ENCODE peak calls at places on chromosomes 3 and 15, in ten cellular contexts. C, W, I, T, N, V, Y, A, R and K are unnamed samples.

GRCh38 chr15:75578206-75578947 is 738 bp downstream of the PTPN9 start:
- DNase-seq in T (peak; percentile 48), A (peak; percentile 30), Y (no peak), N (peak; percentile 22), W (peak; percentile 34), V (peak; percentile 50), I (peak; percentile 34), R (peak; percentile 36), C (peak; percentile 50), K (peak; percentile 41)

GRCh38 chr3:116267139-116267538 is 178.1 kb downstream of the LSAMP start:
- DNase-seq in C (no peak), V (no peak), Y (no peak), W (no peak), A (no peak), R (no peak), I (no peak), T (no peak), N (no peak), K (no peak)

GRCh38 chr15:62142736-62143135 is 22.3 kb downstream of the C2CD4B start:
- DNase-seq in W (no peak), T (no peak), I (no peak), V (no peak), R (no peak), C (no peak), N (no peak), A (no peak), Y (no peak), K (no peak)

GRCh38 chr3:30615615-30616346 is 9.4 kb downstream of the TGFBR2 start:
- DNase-seq in N (no peak), V (no peak), I (no peak), Y (no peak), A (no peak), C (no peak), W (no peak), R (no peak), T (no peak), K (no peak)

GRCh38 chr15:99211926-99212325 is 37.5 kb downstream of the TTC23 start:
- DNase-seq in V (no peak), W (peak; percentile 7), N (no peak), T (no peak), Y (no peak), C (no peak), R (peak; percentile 51), I (no peak), A (no peak), K (no peak)

GRCh38 chr3:113985526-113985925 is 37.7 kb downstream of the ZDHHC23 start:
- DNase-seq in W (no peak), V (no peak), C (no peak), Y (no peak), T (no peak), A (no peak), N (no peak), R (no peak), I (no peak), K (no peak)

GRCh38 chr3:98982336-98982735 is 80.8 kb upstream of the DCBLD2 start:
- DNase-seq in N (no peak), C (no peak), I (no peak), V (no peak), A (no peak), W (peak; percentile 60), Y (no peak), T (no peak), R (no peak), K (no peak)

GRCh38 chr3:32421185-32421584 is 29.5 kb downstream of the CMTM7 start:
- DNase-seq in N (no peak), R (no peak), A (no peak), C (no peak), Y (no peak), W (no peak), V (no peak), T (no peak), I (no peak), K (no peak)

GRCh38 chr15:30984118-30984517 is 7.3 kb downstream of the MTMR10 start:
- DNase-seq in N (no peak), W (peak; percentile 8), C (no peak), T (no peak), V (no peak), I (no peak), Y (no peak), R (no peak), A (no peak), K (no peak)

GRCh38 chr3:105997800-105998526 is 129.2 kb upstream of the CBLB start:
- DNase-seq in N (no peak), T (no peak), C (no peak), W (peak; percentile 99), Y (no peak), A (no peak), V (no peak), R (peak; percentile 83), I (no peak), K (no peak)

GRCh38 chr3:128112406-128112968 is 11.1 kb downstream of the RUVBL1 start:
- DNase-seq in V (no peak), C (no peak), Y (no peak), A (no peak), N (no peak), T (no peak), R (peak; percentile 36), I (peak; percentile 90), W (peak; percentile 89), K (no peak)

GRCh38 chr3:155553800-155554199 is 191.1 kb downstream of the PLCH1 start:
- DNase-seq in A (no peak), N (no peak), Y (no peak), I (no peak), R (no peak), W (peak; percentile 9), C (no peak), T (no peak), V (no peak), K (no peak)

GRCh38 chr15:45225506-45226273 is 26.3 kb upstream of the SLC28A2 start:
- DNase-seq in V (no peak), W (no peak), A (peak; percentile 30), Y (no peak), I (no peak), R (no peak), T (no peak), N (no peak), C (no peak), K (no peak)
- TF ChIP-seq CTCF in V (no peak), W (no peak), A (no peak), Y (no peak), I (peak; percentile 9), R (no peak), T (no peak), N (no peak), C (no peak), K (no peak)

DNA sequence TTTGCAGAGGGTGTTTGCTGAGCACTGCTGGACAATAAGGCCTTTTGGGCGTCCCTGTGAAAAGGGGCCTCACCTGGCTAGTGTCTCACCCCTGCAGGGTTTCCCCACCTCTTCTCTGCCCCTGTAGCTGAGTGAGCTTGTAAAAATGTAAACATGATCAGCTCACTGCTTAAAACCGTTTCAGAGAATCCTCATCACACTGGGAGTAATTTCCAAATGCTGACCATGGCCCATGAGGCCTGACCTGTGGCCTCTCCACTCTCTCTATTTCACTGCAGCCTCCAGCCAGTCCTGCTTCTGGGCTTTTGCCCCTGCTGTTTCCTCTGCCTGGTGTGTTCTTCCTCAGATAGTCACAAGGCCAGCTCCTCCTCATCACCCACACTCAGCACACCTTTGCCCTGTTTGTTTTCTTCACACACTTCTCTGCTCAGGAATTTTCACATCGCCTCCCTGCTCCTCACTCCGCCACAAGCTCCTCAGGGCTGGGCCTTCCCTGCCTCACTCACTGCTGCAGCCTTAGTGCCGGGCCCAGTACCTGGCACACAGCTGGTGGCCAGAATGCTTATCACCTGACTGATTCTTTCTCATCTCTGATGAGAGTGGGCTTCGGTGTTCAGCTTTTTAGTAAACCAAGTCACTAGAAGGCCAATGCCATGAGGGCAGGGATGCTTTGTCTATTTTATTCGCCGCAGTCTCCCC is 79.3 kb upstream of the SEC13 start:
- DNase-seq in A (no peak), N (no peak), Y (no peak), W (no peak), C (no peak), V (no peak), I (no peak), R (no peak), T (no peak), K (no peak)
- TF ChIP-seq CTCF in A (no peak), N (no peak), Y (no peak), W (no peak), C (no peak), V (no peak), I (no peak), R (no peak), T (no peak), K (no peak)

GRCh38 chr3:123346726-123347125 is 102.2 kb downstream of the ADCY5 start:
- DNase-seq in I (no peak), T (peak; percentile 58), A (no peak), C (no peak), N (no peak), Y (no peak), W (no peak), R (no peak), V (peak; percentile 60), K (no peak)
- TF ChIP-seq CTCF in I (no peak), T (peak; percentile 31), A (no peak), C (no peak), N (no peak), Y (no peak), W (no peak), R (no peak), V (no peak), K (no peak)

GRCh38 chr15:78959360-78959759 is 14.5 kb upstream of the CTSH start:
- DNase-seq in A (no peak), T (no peak), C (no peak), Y (no peak), N (no peak), R (no peak), W (no peak), V (no peak), I (no peak), K (no peak)
- TF ChIP-seq CTCF in A (no peak), T (no peak), C (no peak), Y (no peak), N (no peak), R (no peak), W (no peak), V (no peak), I (no peak), K (no peak)

GRCh38 chr3:43866529-43867353 is 176.0 kb downstream of the ABHD5 start:
- DNase-seq in W (peak; percentile 91), N (no peak), I (no peak), R (peak; percentile 97), V (no peak), A (no peak), T (no peak), Y (no peak), C (no peak), K (no peak)
- TF ChIP-seq CTCF in W (no peak), N (no peak), I (no peak), R (no peak), V (no peak), A (no peak), T (no peak), Y (no peak), C (no peak), K (no peak)

GRCh38 chr3:77815467-77815866 is 775.6 kb downstream of the ROBO2 start:
- DNase-seq in W (no peak), T (no peak), C (no peak), V (no peak), R (peak; percentile 4), I (peak; percentile 28), Y (no peak), A (peak; percentile 44), N (no peak), K (peak; percentile 33)
- TF ChIP-seq CTCF in W (peak; percentile 21), T (no peak), C (no peak), V (peak; percentile 10), R (no peak), I (peak; percentile 79), Y (no peak), A (no peak), N (peak; percentile 41), K (peak; percentile 18)